ENCODE peak calls at places on chromosomes 5 and 9, in ten cellular contexts. T is fibroblast of pulmonary artery, W is BJ, D is brain microvascular endothelial cell, F is AG10803, V is body of pancreas, H is psoas muscle, E is GM06990, A is left ventricle myocardium inferior, O is bronchial epithelial cell. G is an unnamed sample.

GRCh38 chr5:150105898-150106615 is 19.7 kb upstream of the CSF1R start:
- DNase-seq in T (no peak), H (no peak), V (no peak), A (no peak), D (no peak), E (no peak), W (no peak), O (no peak), F (no peak), G (no peak)

GRCh38 chr9:15824310-15824709 is 271.5 kb downstream of the CCDC171 start:
- DNase-seq in W (no peak), O (peak; percentile 27), H (no peak), V (no peak), A (no peak), D (peak; percentile 12), T (peak; percentile 52), E (no peak), F (no peak), G (peak; percentile 13)

GRCh38 chr9:18543406-18543965 is 69.5 kb downstream of the ADAMTSL1 start:
- DNase-seq in V (no peak), O (peak; percentile 33), D (peak; percentile 80), A (no peak), F (peak; percentile 86), E (no peak), T (peak; percentile 66), H (no peak), W (peak; percentile 51), G (peak; percentile 40)

GRCh38 chr9:129166962-129167557 is 11.0 kb downstream of the IER5L start:
- DNase-seq in T (peak; percentile 73), E (no peak), H (peak; percentile 72), D (peak; percentile 59), O (peak; percentile 93), F (peak; percentile 71), W (no peak), V (peak; percentile 92), A (peak; percentile 71), G (no peak)

GRCh38 chr5:21164425-21164824 is 1176.4 kb upstream of the CDH18 start:
- DNase-seq in T (no peak), E (no peak), D (no peak), O (no peak), V (no peak), F (no peak), H (no peak), W (no peak), A (no peak), G (no peak)

GRCh38 chr9:12718482-12719026 is 25.4 kb downstream of the TYRP1 start:
- DNase-seq in T (peak; percentile 61), O (peak; percentile 61), E (no peak), V (no peak), H (no peak), D (peak; percentile 82), W (no peak), F (peak; percentile 77), A (no peak), G (peak; percentile 77)

GRCh38 chr9:136544549-136545064 is 1.2 kb downstream of the NOTCH1 start:
- DNase-seq in E (peak; percentile 60), T (peak; percentile 43), O (no peak), F (no peak), D (no peak), H (peak; percentile 64), A (peak; percentile 78), V (peak; percentile 92), W (no peak), G (no peak)

GRCh38 chr5:51961154-51961562 is 577.9 kb downstream of the ISL1 start:
- DNase-seq in V (no peak), O (no peak), H (no peak), E (no peak), W (no peak), F (no peak), D (no peak), A (no peak), T (no peak), G (no peak)

GRCh38 chr9:124286292-124286931 is 28.7 kb downstream of the NEK6 start:
- DNase-seq in A (no peak), V (no peak), T (peak; percentile 85), E (peak; percentile 84), D (peak; percentile 88), W (peak; percentile 67), H (no peak), O (no peak), F (peak; percentile 80), G (peak; percentile 67)
- H3K4me3 ChIP-seq in A (no peak overlapping the region), V (no peak overlapping the region), T (peak overlapping the region; percentile 4), E (peak overlapping the region; percentile 37), D (no peak overlapping the region), W (no peak overlapping the region), H (no peak overlapping the region), O (no peak overlapping the region), F (peak overlapping the region; percentile 17), G (no peak overlapping the region)

DNA sequence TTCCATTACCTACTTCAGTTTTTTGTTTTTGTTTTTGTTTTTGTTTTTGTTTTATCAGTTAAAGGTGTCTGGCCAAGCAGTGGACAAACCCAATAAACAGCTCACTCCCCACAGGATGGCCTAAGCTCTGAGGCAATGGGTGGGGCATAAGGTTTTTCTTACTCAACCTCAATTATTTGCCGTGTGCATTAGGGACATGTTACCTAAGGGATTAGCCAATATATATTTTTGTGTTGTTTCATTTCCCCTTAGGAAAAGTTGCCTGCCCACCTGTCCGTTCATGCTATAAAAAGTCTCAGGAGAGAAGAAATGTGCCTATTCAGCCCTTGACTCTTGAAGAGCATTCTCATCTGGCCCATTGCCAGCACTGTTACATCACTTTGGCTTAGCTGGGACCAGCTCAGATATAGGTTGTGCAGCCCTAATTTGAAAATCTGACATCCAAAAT is 7.3 kb downstream of the SH3RF2 start:
- DNase-seq in A (no peak), V (peak; percentile 55), H (no peak), E (no peak), W (no peak), T (peak; percentile 73), D (no peak), O (peak; percentile 90), F (no peak), G (no peak)
- TF ChIP-seq CTCF in A (no peak), V (no peak), H (no peak), E (no peak), W (no peak), T (no peak), D (no peak), O (no peak), F (no peak), G (no peak)

DNA sequence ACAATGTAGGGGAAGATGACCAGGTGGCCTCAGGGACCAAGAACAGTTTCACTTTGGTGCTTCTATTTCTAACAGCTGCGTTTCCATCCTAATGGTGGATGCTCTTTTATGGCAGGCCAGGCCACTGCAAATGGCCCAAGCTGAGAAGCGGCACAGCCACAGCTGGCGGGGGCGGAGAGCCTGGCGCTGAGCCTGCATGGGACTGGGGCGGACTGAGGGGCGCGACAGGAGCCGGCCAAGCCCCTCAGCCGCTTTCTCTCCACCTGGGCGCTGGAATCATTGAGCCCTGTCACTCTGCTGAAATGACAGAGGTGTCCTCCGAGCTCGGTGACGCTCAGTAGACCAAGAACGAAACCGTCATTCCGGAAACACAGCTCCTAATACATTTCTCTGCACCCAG is 317.3 kb upstream of the PDE4D start:
- DNase-seq in O (no peak), V (no peak), T (no peak), H (no peak), E (no peak), A (no peak), F (no peak), D (no peak), W (no peak), G (no peak)
- H3K4me3 ChIP-seq in O (no peak overlapping the region), V (no peak overlapping the region), T (no peak overlapping the region), H (no peak overlapping the region), E (no peak overlapping the region), A (no peak overlapping the region), F (peak overlapping the region; percentile 32), D (peak overlapping the region; percentile 29), W (no peak overlapping the region), G (peak overlapping the region; percentile 6)

DNA sequence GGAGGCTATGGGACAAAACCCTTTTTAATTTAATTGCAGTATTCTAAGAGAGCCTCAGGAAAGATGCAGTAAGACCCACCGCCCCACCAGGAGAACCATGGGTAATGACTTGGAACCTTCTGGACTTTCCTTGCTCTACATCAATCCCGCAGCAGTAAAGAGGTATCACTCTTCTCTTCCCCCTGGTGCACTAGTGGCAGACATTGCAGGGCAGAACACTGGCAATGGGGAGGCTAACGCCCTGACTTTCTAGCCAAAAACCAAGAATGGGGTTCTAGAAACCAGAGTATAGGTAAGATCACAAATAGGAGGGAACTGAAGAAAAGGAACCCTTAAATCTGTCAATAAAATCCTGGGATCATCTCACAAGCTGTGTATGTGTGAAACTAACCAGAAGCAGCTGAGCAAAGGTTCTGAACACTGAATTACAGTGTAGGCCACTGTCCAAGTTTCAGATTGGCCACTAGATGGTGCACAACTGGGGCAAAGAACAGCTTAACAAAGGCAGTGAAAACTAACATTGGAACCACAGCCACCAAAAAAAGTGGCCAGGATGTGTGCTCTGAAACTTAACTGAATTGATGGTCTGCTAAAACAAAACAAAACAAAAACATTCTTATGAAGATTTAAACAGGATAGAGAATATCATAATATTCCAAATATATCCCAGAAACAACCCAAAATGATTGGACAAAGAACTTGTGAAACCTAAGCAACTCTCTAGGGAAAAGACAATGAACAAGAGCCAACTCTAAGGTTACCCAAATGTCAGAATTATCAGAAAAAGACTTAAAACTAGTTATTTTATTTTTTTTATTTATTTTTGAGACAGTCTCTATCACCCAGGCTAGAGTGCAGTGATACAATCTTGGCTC is 6.6 kb upstream of the FAM151B start:
- DNase-seq in V (peak; percentile 47), O (peak; percentile 58), D (peak; percentile 61), W (no peak), F (peak; percentile 69), A (no peak), E (no peak), H (no peak), T (peak; percentile 75), G (peak; percentile 49)
- TF ChIP-seq CTCF in V (peak; percentile 41), O (peak; percentile 79), D (peak; percentile 90), W (peak; percentile 92), F (peak; percentile 95), A (peak; percentile 71), E (peak; percentile 80), H (peak; percentile 47), T (peak; percentile 98), G (peak; percentile 88)

G was measured in astrocyte of the cerebellum.